ENCODE peak calls at places on chromosomes 2 and 18, in nine cellular contexts. One of them, this sample, is unnamed.

GRCh38 chr2:52805901-52806410 is 961.6 kb upstream of the CHAC2 start:
- DNase-seq in GM23338: no peak
- DNase-seq in HCT116: no peak
- DNase-seq in PC-3: no peak
- DNase-seq in MM.1S: no peak
- DNase-seq in GM23248: no peak
- DNase-seq in OCI-LY7: no peak
- DNase-seq in neural progenitor cell: no peak
- DNase-seq in hepatocyte: no peak
- DNase-seq in this sample: no peak

GRCh38 chr2:100846716-100847115 is 26.8 kb downstream of the NPAS2 start:
- DNase-seq in hepatocyte: no peak
- DNase-seq in MM.1S: no peak
- DNase-seq in neural progenitor cell: no peak
- DNase-seq in HCT116: no peak
- DNase-seq in OCI-LY7: no peak
- DNase-seq in GM23248: no peak
- DNase-seq in GM23338: no peak
- DNase-seq in PC-3: no peak
- DNase-seq in this sample: no peak

GRCh38 chr2:241018051-241018891 is 19.9 kb downstream of the SNED1 start:
- DNase-seq in PC-3: peak
- DNase-seq in MM.1S: no peak
- DNase-seq in hepatocyte: no peak
- DNase-seq in HCT116: no peak
- DNase-seq in OCI-LY7: no peak
- DNase-seq in neural progenitor cell: no peak
- DNase-seq in GM23248: peak
- DNase-seq in GM23338: no peak
- DNase-seq in this sample: no peak

GRCh38 chr2:43057742-43058706 is 168.4 kb downstream of the ZFP36L2 start:
- DNase-seq in OCI-LY7: no peak
- DNase-seq in GM23248: no peak
- DNase-seq in hepatocyte: no peak
- DNase-seq in neural progenitor cell: peak
- DNase-seq in MM.1S: no peak
- DNase-seq in HCT116: no peak
- DNase-seq in PC-3: no peak
- DNase-seq in GM23338: no peak
- DNase-seq in this sample: no peak

GRCh38 chr2:24315669-24316068 is 44.7 kb downstream of the ITSN2 start:
- DNase-seq in GM23338: no peak
- DNase-seq in neural progenitor cell: no peak
- DNase-seq in PC-3: no peak
- DNase-seq in OCI-LY7: peak
- DNase-seq in HCT116: no peak
- DNase-seq in MM.1S: no peak
- DNase-seq in hepatocyte: no peak
- DNase-seq in GM23248: no peak
- DNase-seq in this sample: no peak

GRCh38 chr2:57549642-57550102 is 496.9 kb upstream of the VRK2 start:
- DNase-seq in hepatocyte: peak
- DNase-seq in HCT116: peak
- DNase-seq in GM23248: peak
- DNase-seq in neural progenitor cell: peak
- DNase-seq in OCI-LY7: peak
- DNase-seq in MM.1S: peak
- DNase-seq in GM23338: peak
- DNase-seq in PC-3: peak
- DNase-seq in this sample: no peak

GRCh38 chr2:216279011-216279410 is 93.3 kb downstream of the MARCHF4 start:
- DNase-seq in GM23248: peak
- DNase-seq in neural progenitor cell: no peak
- DNase-seq in MM.1S: no peak
- DNase-seq in HCT116: no peak
- DNase-seq in hepatocyte: no peak
- DNase-seq in PC-3: no peak
- DNase-seq in GM23338: no peak
- DNase-seq in OCI-LY7: no peak
- DNase-seq in this sample: no peak

GRCh38 chr18:75125359-75126331 is 83.3 kb downstream of the PTGR3 start:
- DNase-seq in neural progenitor cell: no peak
- DNase-seq in PC-3: peak
- DNase-seq in GM23248: no peak
- DNase-seq in GM23338: peak
- DNase-seq in OCI-LY7: no peak
- DNase-seq in hepatocyte: no peak
- DNase-seq in HCT116: no peak
- DNase-seq in MM.1S: no peak
- DNase-seq in this sample: peak

GRCh38 chr2:219254590-219255219 is 987 bp upstream of the TUBA4A start:
- DNase-seq in MM.1S: peak
- DNase-seq in OCI-LY7: peak
- DNase-seq in hepatocyte: no peak
- DNase-seq in GM23338: no peak
- DNase-seq in PC-3: no peak
- DNase-seq in GM23248: peak
- DNase-seq in neural progenitor cell: no peak
- DNase-seq in HCT116: no peak
- DNase-seq in this sample: no peak

GRCh38 chr2:186498834-186499233 is 12.8 kb downstream of the ZC3H15 start:
- DNase-seq in OCI-LY7: no peak
- DNase-seq in MM.1S: no peak
- DNase-seq in hepatocyte: no peak
- DNase-seq in GM23338: no peak
- DNase-seq in PC-3: no peak
- DNase-seq in HCT116: no peak
- DNase-seq in neural progenitor cell: no peak
- DNase-seq in GM23248: no peak
- DNase-seq in this sample: no peak

GRCh38 chr18:32888311-32888710 is 115.5 kb upstream of the KLHL14 start:
- DNase-seq in HCT116: no peak
- DNase-seq in GM23248: no peak
- DNase-seq in OCI-LY7: no peak
- DNase-seq in MM.1S: no peak
- DNase-seq in neural progenitor cell: no peak
- DNase-seq in GM23338: no peak
- DNase-seq in PC-3: no peak
- DNase-seq in hepatocyte: peak
- DNase-seq in this sample: no peak

GRCh38 chr18:79935098-79935480 is 16.4 kb downstream of the SLC66A2 start:
- DNase-seq in MM.1S: no peak
- DNase-seq in hepatocyte: no peak
- DNase-seq in GM23248: no peak
- DNase-seq in GM23338: no peak
- DNase-seq in PC-3: no peak
- DNase-seq in OCI-LY7: no peak
- DNase-seq in HCT116: no peak
- DNase-seq in neural progenitor cell: no peak
- DNase-seq in this sample: no peak

GRCh38 chr18:41853280-41853679 is 101.8 kb upstream of the PIK3C3 start:
- DNase-seq in PC-3: no peak
- DNase-seq in neural progenitor cell: no peak
- DNase-seq in HCT116: no peak
- DNase-seq in OCI-LY7: no peak
- DNase-seq in hepatocyte: no peak
- DNase-seq in GM23248: no peak
- DNase-seq in GM23338: peak
- DNase-seq in MM.1S: no peak
- DNase-seq in this sample: no peak

GRCh38 chr2:216985658-216986141 is 125.8 kb upstream of the TNP1 start:
- DNase-seq in OCI-LY7: no peak
- DNase-seq in GM23338: peak
- DNase-seq in PC-3: no peak
- DNase-seq in HCT116: no peak
- DNase-seq in GM23248: no peak
- DNase-seq in hepatocyte: no peak
- DNase-seq in neural progenitor cell: peak
- DNase-seq in MM.1S: no peak
- DNase-seq in this sample: no peak

GRCh38 chr2:166892397-166892796 is 4.1 kb downstream of the XIRP2 start:
- DNase-seq in HCT116: no peak
- DNase-seq in PC-3: no peak
- DNase-seq in GM23248: no peak
- DNase-seq in GM23338: peak
- DNase-seq in neural progenitor cell: no peak
- DNase-seq in hepatocyte: no peak
- DNase-seq in MM.1S: no peak
- DNase-seq in OCI-LY7: no peak
- DNase-seq in this sample: no peak

GRCh38 chr2:4047961-4048891 is 344.9 kb downstream of the DCDC2C start:
- DNase-seq in GM23248: no peak
- DNase-seq in GM23338: no peak
- DNase-seq in MM.1S: no peak
- DNase-seq in HCT116: no peak
- DNase-seq in PC-3: peak
- DNase-seq in hepatocyte: no peak
- DNase-seq in neural progenitor cell: no peak
- DNase-seq in OCI-LY7: no peak
- DNase-seq in this sample: no peak

GRCh38 chr2:147681093-147681492 is 163.7 kb upstream of the ACVR2A start:
- DNase-seq in GM23248: no peak
- DNase-seq in GM23338: no peak
- DNase-seq in hepatocyte: no peak
- DNase-seq in MM.1S: no peak
- DNase-seq in PC-3: no peak
- DNase-seq in neural progenitor cell: no peak
- DNase-seq in OCI-LY7: no peak
- DNase-seq in HCT116: no peak
- DNase-seq in this sample: no peak

DNA sequence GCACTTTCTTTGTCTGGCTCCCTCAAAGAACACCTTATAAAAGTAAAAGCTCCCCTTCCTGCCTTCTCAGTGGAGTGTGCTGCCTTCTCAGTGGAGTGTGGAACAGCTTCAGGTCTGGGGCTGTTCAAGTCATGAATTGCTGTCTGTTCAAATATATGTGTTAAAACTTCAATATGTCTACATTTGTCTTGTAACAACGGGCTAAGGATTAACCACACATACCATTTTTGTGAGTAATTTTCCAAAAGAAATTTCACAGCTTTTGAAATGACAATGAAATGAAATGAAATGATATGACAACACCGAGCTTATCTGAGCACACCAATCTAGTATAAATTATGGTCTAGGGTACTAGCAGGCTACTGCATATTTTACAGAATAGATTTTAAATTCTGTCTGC is 42.9 kb downstream of the CABYR start:
- DNase-seq in HCT116: no peak
- DNase-seq in OCI-LY7: no peak
- DNase-seq in PC-3: no peak
- DNase-seq in GM23338: no peak
- DNase-seq in neural progenitor cell: no peak
- DNase-seq in hepatocyte: no peak
- DNase-seq in GM23248: peak
- DNase-seq in MM.1S: no peak
- DNase-seq in this sample: no peak
- TF ChIP-seq EZH2phosphoT487 in HCT116: no peak
- TF ChIP-seq EZH2phosphoT487 in OCI-LY7: no peak
- TF ChIP-seq EZH2phosphoT487 in PC-3: no peak
- TF ChIP-seq EZH2phosphoT487 in GM23338: no peak
- TF ChIP-seq EZH2phosphoT487 in neural progenitor cell: no peak
- TF ChIP-seq EZH2phosphoT487 in hepatocyte: no peak
- TF ChIP-seq EZH2phosphoT487 in GM23248: no peak
- TF ChIP-seq EZH2phosphoT487 in MM.1S: no peak
- TF ChIP-seq EZH2phosphoT487 in this sample: no peak

DNA sequence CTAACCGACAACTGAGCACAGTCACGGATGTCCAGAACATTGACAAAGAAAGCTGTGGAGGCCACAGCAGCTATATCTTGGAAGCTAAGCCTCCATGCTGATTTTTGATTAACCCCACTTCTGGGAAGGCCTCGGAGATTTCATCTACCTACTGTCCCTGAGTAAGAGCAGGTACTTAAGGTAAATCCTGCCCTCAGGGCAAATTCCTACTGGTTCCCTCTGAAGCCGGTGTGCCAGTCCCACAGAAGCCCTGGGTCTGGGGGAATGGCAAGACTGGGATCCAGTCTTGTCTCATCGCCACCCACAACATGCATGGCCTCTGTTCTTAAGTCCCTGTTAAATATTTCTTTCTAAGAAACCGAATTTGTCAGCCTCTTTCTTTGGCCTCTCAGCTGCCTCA is 18.7 kb downstream of the PER2 start:
- DNase-seq in PC-3: no peak
- DNase-seq in OCI-LY7: no peak
- DNase-seq in GM23248: no peak
- DNase-seq in HCT116: no peak
- DNase-seq in neural progenitor cell: no peak
- DNase-seq in GM23338: no peak
- DNase-seq in hepatocyte: no peak
- DNase-seq in MM.1S: no peak
- DNase-seq in this sample: no peak
- TF ChIP-seq EZH2phosphoT487 in PC-3: no peak
- TF ChIP-seq EZH2phosphoT487 in OCI-LY7: no peak
- TF ChIP-seq EZH2phosphoT487 in GM23248: no peak
- TF ChIP-seq EZH2phosphoT487 in HCT116: no peak
- TF ChIP-seq EZH2phosphoT487 in neural progenitor cell: no peak
- TF ChIP-seq EZH2phosphoT487 in GM23338: no peak
- TF ChIP-seq EZH2phosphoT487 in hepatocyte: no peak
- TF ChIP-seq EZH2phosphoT487 in MM.1S: no peak
- TF ChIP-seq EZH2phosphoT487 in this sample: no peak

GRCh38 chr2:153218851-153219250 is 259.7 kb downstream of the RPRM start:
- DNase-seq in GM23248: no peak
- DNase-seq in neural progenitor cell: no peak
- DNase-seq in HCT116: no peak
- DNase-seq in hepatocyte: no peak
- DNase-seq in GM23338: no peak
- DNase-seq in OCI-LY7: no peak
- DNase-seq in MM.1S: no peak
- DNase-seq in PC-3: no peak
- DNase-seq in this sample: no peak

GRCh38 chr2:153221506-153221905 is 257.1 kb downstream of the RPRM start:
- DNase-seq in HCT116: no peak
- DNase-seq in MM.1S: no peak
- DNase-seq in PC-3: no peak
- DNase-seq in hepatocyte: no peak
- DNase-seq in GM23338: no peak
- DNase-seq in OCI-LY7: no peak
- DNase-seq in GM23248: no peak
- DNase-seq in neural progenitor cell: no peak
- DNase-seq in this sample: no peak

GRCh38 chr2:153222231-153223165 is 256.1 kb downstream of the RPRM start:
- DNase-seq in HCT116: no peak
- DNase-seq in OCI-LY7: no peak
- DNase-seq in MM.1S: no peak
- DNase-seq in GM23338: no peak
- DNase-seq in PC-3: no peak
- DNase-seq in GM23248: no peak
- DNase-seq in hepatocyte: no peak
- DNase-seq in neural progenitor cell: no peak
- DNase-seq in this sample: peak
- TF ChIP-seq EZH2phosphoT487 in HCT116: no peak
- TF ChIP-seq EZH2phosphoT487 in OCI-LY7: no peak
- TF ChIP-seq EZH2phosphoT487 in MM.1S: no peak
- TF ChIP-seq EZH2phosphoT487 in GM23338: no peak
- TF ChIP-seq EZH2phosphoT487 in PC-3: no peak
- TF ChIP-seq EZH2phosphoT487 in GM23248: no peak
- TF ChIP-seq EZH2phosphoT487 in hepatocyte: no peak
- TF ChIP-seq EZH2phosphoT487 in neural progenitor cell: no peak
- TF ChIP-seq EZH2phosphoT487 in this sample: no peak

DNA sequence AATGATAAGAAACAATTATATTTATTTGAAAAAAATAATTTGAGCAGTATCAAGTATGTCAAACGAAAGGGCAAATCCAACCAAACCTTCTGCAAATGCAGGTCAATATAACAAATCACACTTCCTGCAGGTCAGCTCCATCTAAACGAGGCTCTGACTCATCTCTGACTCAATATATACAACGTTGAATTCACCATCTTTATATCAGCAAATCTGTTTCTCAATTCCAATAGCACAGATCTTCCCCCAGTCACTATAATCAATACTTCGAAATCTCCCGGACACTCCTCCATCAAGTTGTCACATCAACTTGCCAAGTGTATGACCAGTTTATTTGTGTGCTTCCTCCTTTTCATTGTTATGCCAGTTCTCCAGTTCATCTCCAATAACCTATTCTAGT is 388.9 kb downstream of the ZEB2 start:
- DNase-seq in MM.1S: no peak
- DNase-seq in GM23338: no peak
- DNase-seq in OCI-LY7: no peak
- DNase-seq in neural progenitor cell: no peak
- DNase-seq in HCT116: no peak
- DNase-seq in hepatocyte: no peak
- DNase-seq in GM23248: peak
- DNase-seq in PC-3: peak
- DNase-seq in this sample: no peak
- TF ChIP-seq EZH2phosphoT487 in MM.1S: no peak
- TF ChIP-seq EZH2phosphoT487 in GM23338: no peak
- TF ChIP-seq EZH2phosphoT487 in OCI-LY7: no peak
- TF ChIP-seq EZH2phosphoT487 in neural progenitor cell: no peak
- TF ChIP-seq EZH2phosphoT487 in HCT116: no peak
- TF ChIP-seq EZH2phosphoT487 in hepatocyte: no peak
- TF ChIP-seq EZH2phosphoT487 in GM23248: no peak
- TF ChIP-seq EZH2phosphoT487 in PC-3: no peak
- TF ChIP-seq EZH2phosphoT487 in this sample: no peak